ENCODE peak calls at places on chromosomes 12 and 14, in eight cellular contexts. T, G, L, R, J, K, E and Q are unnamed samples.

GRCh38 chr14:38389666-38390065 is 133.8 kb upstream of the CLEC14A start:
- DNase-seq in T (no peak), G (no peak), L (no peak), R (no peak), J (no peak), K (peak; percentile 65), E (no peak), Q (no peak)

GRCh38 chr14:23351681-23352505 is 794 bp downstream of the SLC22A17 start:
- DNase-seq in T (no peak), G (no peak), L (no peak), R (peak; percentile 54), J (no peak), K (peak; percentile 34), E (no peak), Q (no peak)

GRCh38 chr12:84814664-84815245 is 97.8 kb downstream of the SLC6A15 start:
- DNase-seq in T (no peak), G (no peak), L (no peak), R (no peak), J (no peak), K (peak; percentile 77), E (no peak), Q (no peak)

GRCh38 chr14:63852271-63852816 is 460 bp upstream of the SYNE2 start:
- DNase-seq in T (no peak), G (no peak), L (no peak), R (no peak), J (no peak), K (peak; percentile 45), E (no peak), Q (no peak)

GRCh38 chr14:71236430-71236829 is 329.2 kb downstream of the PCNX1 start:
- DNase-seq in T (no peak), G (no peak), L (no peak), R (no peak), J (no peak), K (no peak), E (no peak), Q (no peak)

GRCh38 chr12:27573972-27574371 is 50.0 kb downstream of the PPFIBP1 start:
- DNase-seq in T (no peak), G (no peak), L (no peak), R (no peak), J (no peak), K (peak; percentile 95), E (no peak), Q (peak; percentile 69)

GRCh38 chr12:57166971-57167371 is 19.6 kb upstream of the LRP1-AS start:
- DNase-seq in T (no peak), G (peak; percentile 28), L (peak; percentile 36), R (no peak), J (no peak), K (peak; percentile 95), E (no peak), Q (no peak)

GRCh38 chr12:82524020-82524419 is 162.7 kb upstream of the TMTC2 start:
- DNase-seq in T (no peak), G (peak; percentile 5), L (no peak), R (no peak), J (peak; percentile 16), K (peak; percentile 5), E (no peak), Q (no peak)

GRCh38 chr12:19382111-19382526 is 57.2 kb upstream of the AEBP2 start:
- DNase-seq in T (no peak), G (peak; percentile 65), L (peak; percentile 75), R (no peak), J (no peak), K (peak; percentile 82), E (no peak), Q (no peak)

GRCh38 chr14:100653409-100653808 is 66.2 kb upstream of the BEGAIN start:
- DNase-seq in T (no peak), G (no peak), L (no peak), R (peak; percentile 57), J (no peak), K (no peak), E (peak; percentile 55), Q (no peak)

GRCh38 chr14:24941719-24942118 is 108.2 kb downstream of the STXBP6 start:
- DNase-seq in T (peak; percentile 25), G (peak; percentile 15), L (no peak), R (peak; percentile 13), J (peak; percentile 72), K (no peak), E (no peak), Q (no peak)

GRCh38 chr12:53069621-53070410 is 9.4 kb downstream of the SPRYD3 start:
- DNase-seq in T (no peak), G (no peak), L (no peak), R (no peak), J (no peak), K (no peak), E (no peak), Q (no peak)

GRCh38 chr12:24948816-24949722 is at the start of gene BCAT1:
- DNase-seq in T (peak; percentile 93), G (peak; percentile 9), L (peak; percentile 31), R (peak; percentile 84), J (peak; percentile 40), K (peak; percentile 92), E (peak; percentile 64), Q (peak; percentile 81)

GRCh38 chr12:80810874-80811273 is 94.2 kb downstream of the MYF5 start:
- DNase-seq in T (no peak), G (no peak), L (no peak), R (no peak), J (no peak), K (peak; percentile 4), E (no peak), Q (no peak)

GRCh38 chr12:62205348-62205747 is 54.9 kb upstream of the USP15 start:
- DNase-seq in T (no peak), G (no peak), L (no peak), R (no peak), J (no peak), K (no peak), E (no peak), Q (no peak)

GRCh38 chr12:92596388-92596787 is 106.4 kb upstream of the PLEKHG7 start:
- DNase-seq in T (no peak), G (no peak), L (no peak), R (no peak), J (no peak), K (peak; percentile 69), E (no peak), Q (no peak)